ENCODE peak calls at places on chromosomes 13 and 19, in ten cellular contexts. One of them, this sample, is unnamed.

GRCh38 chr13:40152145-40152544 is 496.7 kb downstream of the COG6 start:
- DNase-seq in GM12878: no peak
- DNase-seq in neural progenitor cell: no peak
- DNase-seq in H9: no peak
- DNase-seq in PC-3: peak
- DNase-seq in SK-N-SH: no peak
- DNase-seq in mesendoderm: no peak
- DNase-seq in HCT116: peak
- DNase-seq in A549: peak
- DNase-seq in endothelial cell of umbilical vein: peak
- DNase-seq in this sample: no peak

GRCh38 chr13:102825921-102826706 is 19.7 kb upstream of the ERCC5 start:
- DNase-seq in GM12878: no peak
- DNase-seq in neural progenitor cell: no peak
- DNase-seq in H9: no peak
- DNase-seq in PC-3: peak
- DNase-seq in SK-N-SH: no peak
- DNase-seq in mesendoderm: peak
- DNase-seq in HCT116: no peak
- DNase-seq in A549: no peak
- DNase-seq in endothelial cell of umbilical vein: peak
- DNase-seq in this sample: no peak

GRCh38 chr19:35777411-35777841 is 2.1 kb downstream of the ARHGAP33 start:
- DNase-seq in GM12878: no peak
- DNase-seq in neural progenitor cell: peak
- DNase-seq in H9: peak
- DNase-seq in PC-3: no peak
- DNase-seq in SK-N-SH: no peak
- DNase-seq in mesendoderm: peak
- DNase-seq in HCT116: no peak
- DNase-seq in A549: no peak
- DNase-seq in endothelial cell of umbilical vein: no peak
- DNase-seq in this sample: no peak

GRCh38 chr13:98478134-98479129 is 98.5 kb downstream of the STK24 start:
- DNase-seq in GM12878: peak
- DNase-seq in neural progenitor cell: peak
- DNase-seq in H9: peak
- DNase-seq in PC-3: peak
- DNase-seq in SK-N-SH: peak
- DNase-seq in mesendoderm: peak
- DNase-seq in HCT116: no peak
- DNase-seq in A549: no peak
- DNase-seq in endothelial cell of umbilical vein: peak
- DNase-seq in this sample: peak

GRCh38 chr13:112181336-112182051 is 114.5 kb downstream of the SOX1 start:
- DNase-seq in GM12878: no peak
- DNase-seq in neural progenitor cell: no peak
- DNase-seq in H9: no peak
- DNase-seq in PC-3: no peak
- DNase-seq in SK-N-SH: no peak
- DNase-seq in mesendoderm: no peak
- DNase-seq in HCT116: no peak
- DNase-seq in A549: no peak
- DNase-seq in endothelial cell of umbilical vein: no peak
- DNase-seq in this sample: no peak

GRCh38 chr13:92590503-92590908 is 636.1 kb upstream of the GPC6 start:
- DNase-seq in GM12878: no peak
- DNase-seq in neural progenitor cell: no peak
- DNase-seq in H9: no peak
- DNase-seq in PC-3: peak
- DNase-seq in SK-N-SH: no peak
- DNase-seq in mesendoderm: peak
- DNase-seq in HCT116: no peak
- DNase-seq in A549: no peak
- DNase-seq in endothelial cell of umbilical vein: no peak
- DNase-seq in this sample: no peak

GRCh38 chr13:27170521-27171243 is 929 bp downstream of the USP12 start:
- DNase-seq in GM12878: no peak
- DNase-seq in neural progenitor cell: peak
- DNase-seq in H9: peak
- DNase-seq in PC-3: peak
- DNase-seq in SK-N-SH: no peak
- DNase-seq in mesendoderm: peak
- DNase-seq in HCT116: peak
- DNase-seq in A549: peak
- DNase-seq in endothelial cell of umbilical vein: peak
- DNase-seq in this sample: peak

GRCh38 chr13:71634605-71635443 is 232.2 kb downstream of the DACH1 start:
- DNase-seq in GM12878: no peak
- DNase-seq in neural progenitor cell: no peak
- DNase-seq in H9: no peak
- DNase-seq in PC-3: no peak
- DNase-seq in SK-N-SH: no peak
- DNase-seq in mesendoderm: no peak
- DNase-seq in HCT116: no peak
- DNase-seq in A549: no peak
- DNase-seq in endothelial cell of umbilical vein: no peak
- DNase-seq in this sample: no peak

GRCh38 chr19:49802836-49803528 is 10.1 kb downstream of the FUZ start:
- DNase-seq in GM12878: no peak
- DNase-seq in neural progenitor cell: no peak
- DNase-seq in H9: peak
- DNase-seq in PC-3: no peak
- DNase-seq in SK-N-SH: no peak
- DNase-seq in mesendoderm: no peak
- DNase-seq in HCT116: no peak
- DNase-seq in A549: no peak
- DNase-seq in endothelial cell of umbilical vein: no peak
- DNase-seq in this sample: no peak

GRCh38 chr19:49800771-49801170 is 12.3 kb downstream of the FUZ start:
- DNase-seq in GM12878: no peak
- DNase-seq in neural progenitor cell: no peak
- DNase-seq in H9: no peak
- DNase-seq in PC-3: no peak
- DNase-seq in SK-N-SH: no peak
- DNase-seq in mesendoderm: no peak
- DNase-seq in HCT116: no peak
- DNase-seq in A549: no peak
- DNase-seq in endothelial cell of umbilical vein: no peak
- DNase-seq in this sample: no peak

GRCh38 chr19:49801966-49802661 is 11.0 kb downstream of the FUZ start:
- DNase-seq in GM12878: no peak
- DNase-seq in neural progenitor cell: peak
- DNase-seq in H9: peak
- DNase-seq in PC-3: no peak
- DNase-seq in SK-N-SH: peak
- DNase-seq in mesendoderm: peak
- DNase-seq in HCT116: no peak
- DNase-seq in A549: peak
- DNase-seq in endothelial cell of umbilical vein: peak
- DNase-seq in this sample: no peak

GRCh38 chr19:49799798-49800376 is 13.2 kb downstream of the FUZ start:
- DNase-seq in GM12878: no peak
- DNase-seq in neural progenitor cell: peak
- DNase-seq in H9: peak
- DNase-seq in PC-3: no peak
- DNase-seq in SK-N-SH: no peak
- DNase-seq in mesendoderm: peak
- DNase-seq in HCT116: no peak
- DNase-seq in A549: no peak
- DNase-seq in endothelial cell of umbilical vein: no peak
- DNase-seq in this sample: peak

DNA sequence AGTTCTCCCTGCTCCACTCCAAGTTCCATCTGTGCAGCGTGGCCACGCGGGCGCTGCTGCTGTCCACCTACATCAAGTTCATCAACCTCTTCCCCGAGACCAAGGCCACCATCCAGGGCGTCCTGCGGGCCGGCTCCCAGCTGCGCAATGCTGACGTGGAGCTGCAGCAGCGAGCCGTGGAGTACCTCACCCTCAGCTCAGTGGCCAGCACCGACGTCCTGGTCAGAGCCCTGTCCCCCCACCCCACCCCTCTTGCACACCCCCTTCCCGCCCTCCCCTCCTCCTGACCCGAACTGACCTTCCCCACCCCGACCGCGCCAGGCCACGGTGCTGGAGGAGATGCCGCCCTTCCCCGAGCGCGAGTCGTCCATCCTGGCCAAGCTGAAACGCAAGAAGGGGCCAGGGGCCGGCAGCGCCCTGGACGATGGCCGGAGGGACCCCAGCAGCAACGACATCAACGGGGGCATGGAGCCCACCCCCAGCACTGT is 11.6 kb downstream of the FUZ start:
- DNase-seq in GM12878: no peak
- DNase-seq in neural progenitor cell: no peak
- DNase-seq in H9: no peak
- DNase-seq in PC-3: no peak
- DNase-seq in SK-N-SH: no peak
- DNase-seq in mesendoderm: no peak
- DNase-seq in HCT116: no peak
- DNase-seq in A549: no peak
- DNase-seq in endothelial cell of umbilical vein: no peak
- DNase-seq in this sample: no peak
- H3K4me2 ChIP-seq in GM12878: no peak
- H3K4me2 ChIP-seq in neural progenitor cell: peak
- H3K4me2 ChIP-seq in H9: no peak
- H3K4me2 ChIP-seq in PC-3: no peak
- H3K4me2 ChIP-seq in SK-N-SH: no peak
- H3K4me2 ChIP-seq in mesendoderm: no peak
- H3K4me2 ChIP-seq in HCT116: no peak
- H3K4me2 ChIP-seq in A549: no peak
- H3K4me2 ChIP-seq in endothelial cell of umbilical vein: no peak
- H3K4me2 ChIP-seq in this sample: no peak

GRCh38 chr13:30289533-30289932 is 17.8 kb downstream of the KATNAL1 start:
- DNase-seq in GM12878: no peak
- DNase-seq in neural progenitor cell: no peak
- DNase-seq in H9: no peak
- DNase-seq in PC-3: no peak
- DNase-seq in SK-N-SH: no peak
- DNase-seq in mesendoderm: no peak
- DNase-seq in HCT116: no peak
- DNase-seq in A549: no peak
- DNase-seq in endothelial cell of umbilical vein: no peak
- DNase-seq in this sample: no peak

GRCh38 chr13:30290812-30291436 is 16.4 kb downstream of the KATNAL1 start:
- DNase-seq in GM12878: no peak
- DNase-seq in neural progenitor cell: no peak
- DNase-seq in H9: no peak
- DNase-seq in PC-3: no peak
- DNase-seq in SK-N-SH: no peak
- DNase-seq in mesendoderm: no peak
- DNase-seq in HCT116: no peak
- DNase-seq in A549: no peak
- DNase-seq in endothelial cell of umbilical vein: no peak
- DNase-seq in this sample: no peak

GRCh38 chr13:30293995-30294394 is 13.4 kb downstream of the KATNAL1 start:
- DNase-seq in GM12878: no peak
- DNase-seq in neural progenitor cell: no peak
- DNase-seq in H9: no peak
- DNase-seq in PC-3: no peak
- DNase-seq in SK-N-SH: no peak
- DNase-seq in mesendoderm: no peak
- DNase-seq in HCT116: no peak
- DNase-seq in A549: no peak
- DNase-seq in endothelial cell of umbilical vein: no peak
- DNase-seq in this sample: no peak

DNA sequence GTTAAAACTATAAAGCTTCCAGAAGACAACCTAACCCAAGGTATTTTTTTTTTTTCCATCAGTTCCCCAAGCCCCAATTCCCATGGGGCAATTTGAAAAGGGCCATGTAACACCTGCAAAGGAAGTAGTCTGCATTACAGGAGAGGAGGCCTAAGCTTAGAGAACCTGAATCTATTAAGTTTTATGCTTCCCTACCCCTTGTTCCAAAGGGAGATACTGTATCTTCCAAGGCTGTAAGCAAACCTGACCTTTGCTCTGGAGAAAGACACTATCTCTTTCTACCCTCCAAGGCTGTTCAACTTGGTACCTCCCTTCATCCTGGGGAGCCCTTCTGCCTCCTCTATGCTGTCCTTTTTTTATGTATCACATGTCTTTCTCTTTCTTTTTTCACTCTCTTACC is 15.0 kb downstream of the KATNAL1 start:
- DNase-seq in GM12878: no peak
- DNase-seq in neural progenitor cell: no peak
- DNase-seq in H9: no peak
- DNase-seq in PC-3: no peak
- DNase-seq in SK-N-SH: no peak
- DNase-seq in mesendoderm: no peak
- DNase-seq in HCT116: no peak
- DNase-seq in A549: no peak
- DNase-seq in endothelial cell of umbilical vein: no peak
- DNase-seq in this sample: peak
- H3K4me2 ChIP-seq in GM12878: no peak
- H3K4me2 ChIP-seq in neural progenitor cell: no peak
- H3K4me2 ChIP-seq in H9: no peak
- H3K4me2 ChIP-seq in PC-3: no peak
- H3K4me2 ChIP-seq in SK-N-SH: no peak
- H3K4me2 ChIP-seq in mesendoderm: no peak
- H3K4me2 ChIP-seq in HCT116: peak
- H3K4me2 ChIP-seq in A549: no peak
- H3K4me2 ChIP-seq in endothelial cell of umbilical vein: no peak
- H3K4me2 ChIP-seq in this sample: peak

DNA sequence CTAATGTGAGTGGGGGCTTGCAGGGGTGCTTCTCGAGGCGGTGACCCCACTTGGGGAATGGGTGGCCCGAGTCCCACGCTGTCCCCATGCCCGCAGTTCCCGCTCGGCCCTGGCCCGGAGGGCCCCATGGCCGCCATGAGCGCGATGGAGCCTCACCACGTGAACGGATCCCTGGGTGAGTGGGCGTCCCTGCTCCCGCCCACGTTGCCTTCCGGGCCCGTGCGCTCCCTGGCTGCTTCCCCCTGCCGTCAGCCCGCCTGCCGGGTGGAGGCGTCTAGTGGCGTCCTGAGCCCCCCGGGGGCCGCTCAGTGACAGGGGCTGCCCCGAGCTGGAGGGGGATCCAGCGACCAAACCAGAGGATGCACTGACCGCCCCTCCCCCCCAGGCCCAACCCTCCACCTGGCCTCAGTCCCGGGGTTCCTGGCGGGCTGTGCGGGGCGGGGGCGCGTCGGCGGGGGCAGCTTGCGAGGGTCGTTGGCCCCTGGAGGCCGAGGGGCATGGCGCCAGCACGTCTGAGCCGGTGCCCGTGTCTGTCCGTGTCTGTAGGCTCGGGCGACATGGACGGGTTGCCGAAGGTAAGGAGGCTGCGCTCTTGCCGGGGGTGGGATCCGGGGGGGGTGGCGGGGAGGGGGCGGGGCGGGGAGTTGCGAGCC is 4.8 kb downstream of the ISYNA1 start:
- DNase-seq in GM12878: no peak
- DNase-seq in neural progenitor cell: peak
- DNase-seq in H9: peak
- DNase-seq in PC-3: no peak
- DNase-seq in SK-N-SH: peak
- DNase-seq in mesendoderm: peak
- DNase-seq in HCT116: no peak
- DNase-seq in A549: no peak
- DNase-seq in endothelial cell of umbilical vein: no peak
- DNase-seq in this sample: peak
- H3K4me2 ChIP-seq in GM12878: peak
- H3K4me2 ChIP-seq in neural progenitor cell: peak
- H3K4me2 ChIP-seq in H9: peak
- H3K4me2 ChIP-seq in PC-3: peak
- H3K4me2 ChIP-seq in SK-N-SH: no peak
- H3K4me2 ChIP-seq in mesendoderm: peak
- H3K4me2 ChIP-seq in HCT116: no peak
- H3K4me2 ChIP-seq in A549: no peak
- H3K4me2 ChIP-seq in endothelial cell of umbilical vein: peak
- H3K4me2 ChIP-seq in this sample: peak

GRCh38 chr13:50599927-50600326 is 243.6 kb downstream of the DLEU7 start:
- DNase-seq in GM12878: no peak
- DNase-seq in neural progenitor cell: no peak
- DNase-seq in H9: no peak
- DNase-seq in PC-3: no peak
- DNase-seq in SK-N-SH: no peak
- DNase-seq in mesendoderm: peak
- DNase-seq in HCT116: no peak
- DNase-seq in A549: no peak
- DNase-seq in endothelial cell of umbilical vein: no peak
- DNase-seq in this sample: no peak
- H3K4me2 ChIP-seq in GM12878: no peak
- H3K4me2 ChIP-seq in neural progenitor cell: peak
- H3K4me2 ChIP-seq in H9: no peak
- H3K4me2 ChIP-seq in PC-3: no peak
- H3K4me2 ChIP-seq in SK-N-SH: no peak
- H3K4me2 ChIP-seq in mesendoderm: no peak
- H3K4me2 ChIP-seq in HCT116: no peak
- H3K4me2 ChIP-seq in A549: no peak
- H3K4me2 ChIP-seq in endothelial cell of umbilical vein: no peak
- H3K4me2 ChIP-seq in this sample: no peak